ENCODE peak calls at places on chromosomes 2 and 18, in four cellular contexts. H, P, U and B are unnamed samples.

GRCh38 chr2:217563565-217563964 is 439.2 kb downstream of the TNS1 start:
- DNase-seq in H (no peak), P (no peak), U (no peak), B (no peak)

GRCh38 chr18:64438178-64438577 is 289.3 kb upstream of the LINC00305 start:
- DNase-seq in H (no peak), P (no peak), U (no peak), B (no peak)

GRCh38 chr2:28691774-28692281 is 59.8 kb upstream of the PPP1CB start:
- DNase-seq in H (no peak), P (peak), U (no peak), B (no peak)

GRCh38 chr2:6535572-6535971 is 330.1 kb downstream of the CMPK2 start:
- DNase-seq in H (no peak), P (peak), U (no peak), B (peak)

GRCh38 chr2:43021791-43022500 is 204.5 kb downstream of the ZFP36L2 start:
- DNase-seq in H (peak), P (peak), U (no peak), B (no peak)

GRCh38 chr2:26569216-26570082 is 71.7 kb downstream of the CIB4 start:
- DNase-seq in H (no peak), P (no peak), U (no peak), B (no peak)

GRCh38 chr2:121858847-121859246 is 103.4 kb downstream of the TSN start:
- DNase-seq in H (no peak), P (no peak), U (no peak), B (no peak)

GRCh38 chr18:363327-364115 is 95.7 kb upstream of the THOC1 start:
- DNase-seq in H (no peak), P (no peak), U (no peak), B (no peak)

GRCh38 chr18:48342125-48342524 is 67.1 kb downstream of the ZBTB7C start:
- DNase-seq in H (no peak), P (no peak), U (no peak), B (no peak)

GRCh38 chr2:241629762-241630435 is 7.1 kb downstream of the THAP4 start:
- DNase-seq in H (no peak), P (no peak), U (no peak), B (no peak)

GRCh38 chr2:22375094-22375493 is 1009.9 kb upstream of the KLHL29 start:
- DNase-seq in H (peak), P (no peak), U (no peak), B (no peak)

GRCh38 chr2:163657257-163657656 is 78.6 kb downstream of the FIGN start:
- DNase-seq in H (no peak), P (no peak), U (no peak), B (no peak)

GRCh38 chr2:186848873-186849578 is at the start of gene ZSWIM2:
- DNase-seq in H (peak), P (peak), U (no peak), B (no peak)

GRCh38 chr18:46623541-46623940 is 33.5 kb downstream of the LOXHD1 start:
- DNase-seq in H (peak), P (no peak), U (no peak), B (no peak)

GRCh38 chr2:13581471-13581870 is 864.7 kb downstream of the TRIB2 start:
- DNase-seq in H (peak), P (no peak), U (no peak), B (peak)

GRCh38 chr2:185734658-185735057 is 3.9 kb upstream of the FSIP2 start:
- DNase-seq in H (no peak), P (no peak), U (no peak), B (no peak)

GRCh38 chr2:180101846-180102245 is 94.7 kb upstream of the CWC22 start:
- DNase-seq in H (no peak), P (no peak), U (no peak), B (no peak)

GRCh38 chr2:203898697-203899096 is 31.1 kb downstream of the CTLA4 start:
- DNase-seq in H (no peak), P (no peak), U (no peak), B (no peak)

DNA sequence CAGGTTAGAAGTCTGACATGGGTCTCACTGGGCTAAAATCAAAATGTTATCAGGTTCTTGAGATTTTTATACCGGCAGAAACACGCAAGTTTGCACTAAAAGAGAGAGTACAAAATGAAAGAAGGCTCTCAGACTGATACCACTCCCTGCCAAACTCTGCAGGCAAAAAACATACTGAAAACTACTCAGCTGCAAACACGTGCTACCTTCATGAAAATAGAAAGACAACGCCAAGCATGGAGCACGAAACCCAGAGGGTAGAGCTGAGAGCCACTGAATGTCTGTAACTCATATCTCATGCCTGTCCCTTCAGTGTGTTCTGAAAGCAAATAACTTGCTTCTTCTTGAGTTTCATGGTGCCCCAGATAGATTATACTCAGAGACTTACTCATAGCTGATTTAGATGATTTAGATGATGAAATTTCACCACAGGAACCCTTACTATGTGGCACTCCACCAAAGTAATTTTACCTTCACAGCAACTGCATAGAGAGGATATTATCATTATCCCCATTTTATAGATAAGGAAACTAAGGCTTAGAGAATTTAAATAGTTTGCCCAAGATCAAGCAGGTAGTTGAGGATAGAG is 313.0 kb upstream of the SLC39A10 start:
- DNase-seq in H (no peak), P (no peak), U (no peak), B (no peak)
- TF ChIP-seq SUZ12 in H (no peak), P (no peak), U (no peak), B (no peak)

DNA sequence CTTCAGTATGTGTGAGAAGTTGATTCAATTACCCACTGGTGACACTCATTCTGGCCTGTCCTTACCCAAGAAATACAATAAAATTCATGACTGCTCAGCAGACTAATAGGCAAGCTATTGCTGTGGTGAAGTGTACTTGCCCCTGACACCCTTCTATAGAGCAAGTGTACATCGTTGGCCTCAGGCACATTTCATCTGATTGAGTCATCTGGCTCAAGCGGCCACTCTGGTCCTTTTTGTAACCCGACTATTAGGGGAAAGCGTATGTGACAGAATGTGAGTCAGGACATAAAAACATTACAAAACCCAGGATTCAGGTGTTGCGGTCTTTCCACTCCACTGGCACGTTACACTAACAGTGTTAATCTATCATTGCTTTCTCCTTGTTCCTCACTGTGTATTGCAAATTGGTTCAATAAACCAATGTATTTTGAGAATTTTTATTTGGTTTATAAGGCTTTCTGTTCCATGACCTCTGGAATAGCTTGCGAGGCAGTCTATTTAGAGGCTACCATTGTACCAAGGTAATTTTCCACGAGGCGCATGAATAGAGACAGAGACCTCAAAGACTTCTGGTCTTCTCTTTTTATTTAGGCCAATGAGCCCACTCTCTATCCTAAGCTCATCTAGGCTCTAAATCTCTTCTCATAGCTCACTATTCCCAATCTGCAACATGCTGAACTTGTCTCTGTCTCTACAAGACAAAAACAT is 10.2 kb upstream of the TTC32 start:
- DNase-seq in H (no peak), P (no peak), U (no peak), B (no peak)
- H3K4me3 ChIP-seq in H (no peak), P (no peak), U (no peak), B (no peak)

GRCh38 chr2:169090133-169090820 is 20.9 kb downstream of the DHRS9 start:
- DNase-seq in H (no peak), P (peak), U (no peak), B (no peak)
- TF ChIP-seq ZNF274 in H (no peak), P (no peak), U (no peak), B (no peak)

GRCh38 chr18:36805105-36805504 is 23.7 kb downstream of the TPGS2 start:
- DNase-seq in H (no peak), P (no peak), U (no peak), B (no peak)
- TF ChIP-seq SUZ12 in H (no peak), P (no peak), U (no peak), B (no peak)

GRCh38 chr2:240018071-240018750 is 6.9 kb downstream of the NDUFA10 start:
- DNase-seq in H (no peak), P (no peak), U (no peak), B (no peak)

GRCh38 chr2:240024766-240025165 is 376 bp downstream of the NDUFA10 start:
- DNase-seq in H (no peak), P (peak), U (no peak), B (no peak)

GRCh38 chr2:240021488-240022104 is 3.5 kb downstream of the NDUFA10 start:
- DNase-seq in H (peak), P (peak), U (no peak), B (peak)

GRCh38 chr2:240023792-240024191 is 1.4 kb downstream of the NDUFA10 start:
- DNase-seq in H (no peak), P (no peak), U (no peak), B (no peak)
- H3K4me3 ChIP-seq in H (no peak), P (peak), U (peak), B (no peak)

DNA sequence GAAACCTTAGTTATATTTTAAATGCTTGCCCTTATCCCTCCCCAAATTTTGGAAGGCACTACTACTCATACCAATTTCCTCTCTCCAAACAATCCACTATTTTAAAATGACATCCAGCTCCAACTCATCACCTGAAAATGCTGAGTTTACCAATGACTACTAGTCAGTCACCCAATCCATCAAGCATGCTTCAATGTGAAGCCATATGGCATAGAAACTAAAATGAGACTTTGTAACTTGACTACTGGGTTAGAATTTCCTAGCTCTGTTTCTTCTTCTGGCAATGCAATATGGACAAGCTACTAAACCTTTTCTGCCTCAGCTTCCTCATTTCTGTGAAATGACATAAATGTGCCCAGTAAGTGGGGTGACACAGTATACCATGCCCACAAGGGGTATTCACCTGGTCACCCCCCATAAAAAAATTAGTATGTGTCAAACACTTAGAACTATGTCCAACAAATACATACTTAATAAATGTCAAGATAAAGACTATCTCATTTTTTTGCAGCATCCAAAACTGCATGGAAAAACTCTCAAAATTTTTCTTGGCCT is 10.0 kb upstream of the STPG4 start:
- DNase-seq in H (no peak), P (no peak), U (no peak), B (no peak)
- TF ChIP-seq ZNF274 in H (no peak), P (no peak), U (no peak), B (no peak)

GRCh38 chr2:64645014-64645418 is 8.7 kb downstream of the SERTAD2 start:
- DNase-seq in H (peak), P (peak), U (no peak), B (peak)
- TF ChIP-seq SUZ12 in H (no peak), P (no peak), U (no peak), B (no peak)

GRCh38 chr2:85264471-85264870 is 63.3 kb downstream of the TGOLN2 start:
- DNase-seq in H (no peak), P (no peak), U (no peak), B (no peak)
- H3K4me3 ChIP-seq in H (no peak), P (no peak), U (no peak), B (no peak)

GRCh38 chr18:74060511-74061028 is 87.1 kb downstream of the FBXO15 start:
- DNase-seq in H (no peak), P (no peak), U (no peak), B (no peak)

GRCh38 chr18:74064510-74064909 is 83.1 kb downstream of the FBXO15 start:
- DNase-seq in H (no peak), P (no peak), U (no peak), B (no peak)

GRCh38 chr18:74063552-74063951 is 84.1 kb downstream of the FBXO15 start:
- DNase-seq in H (no peak), P (no peak), U (no peak), B (no peak)

GRCh38 chr18:74063023-74063422 is 84.6 kb downstream of the FBXO15 start:
- DNase-seq in H (no peak), P (no peak), U (no peak), B (no peak)

DNA sequence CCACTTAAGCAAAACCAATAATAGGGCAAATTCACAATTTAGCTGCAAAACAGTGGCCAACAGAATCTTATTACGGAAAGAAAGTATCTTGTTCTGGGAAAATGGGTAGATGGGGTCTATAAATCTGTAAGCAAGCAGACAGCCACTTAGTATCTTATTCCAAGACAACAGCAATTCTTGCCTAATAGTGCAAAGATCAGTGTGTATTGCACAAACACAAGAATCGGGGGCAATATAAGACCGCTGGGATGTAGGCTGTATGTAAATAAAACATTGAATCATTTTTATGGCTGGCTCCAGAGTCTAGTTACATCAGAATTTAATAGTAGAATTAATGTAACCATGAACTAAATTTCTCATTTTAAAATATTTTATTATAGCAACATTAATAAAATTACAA is 85.6 kb downstream of the FBXO15 start:
- DNase-seq in H (no peak), P (peak), U (no peak), B (no peak)
- TF ChIP-seq ZNF274 in H (no peak), P (no peak), U (no peak), B (no peak)